ENCODE peak calls at places on chromosomes 11 and 22, in seven cellular contexts. L is left ventricle myocardium inferior; J is caudate nucleus; O is IMR-90; H is CD8-positive, alpha-beta memory T cell; S is uterus; E is OCI-LY7. Q is an unnamed sample.

GRCh38 chr11:130451261-130452019 is 3.0 kb downstream of the ADAMTS15 start:
- DNase-seq in L (peak; percentile 57), J (no peak), O (peak; percentile 74), H (no peak), S (no peak), E (no peak), Q (peak; percentile 30)

GRCh38 chr22:49398646-49399045 is 429.0 kb downstream of the BRD1 start:
- DNase-seq in L (no peak), J (no peak), O (no peak), H (no peak), S (no peak), E (no peak), Q (no peak)

GRCh38 chr11:134261626-134262488 is 8.5 kb downstream of the ACAD8 start:
- DNase-seq in L (no peak), J (no peak), O (no peak), H (no peak), S (no peak), E (peak; percentile 44), Q (no peak)

GRCh38 chr11:2257023-2257700 is 13.2 kb downstream of the ASCL2 start:
- DNase-seq in L (no peak), J (no peak), O (no peak), H (no peak), S (no peak), E (no peak), Q (no peak)

GRCh38 chr11:102467080-102467708 is 14.6 kb upstream of the TMEM123 start:
- DNase-seq in L (no peak), J (no peak), O (no peak), H (no peak), S (no peak), E (no peak), Q (no peak)

GRCh38 chr11:66268953-66269906 is 791 bp downstream of the RAB1B start:
- DNase-seq in L (no peak), J (no peak), O (peak; percentile 48), H (no peak), S (no peak), E (peak; percentile 44), Q (no peak)

GRCh38 chr11:73760066-73760679 is 701 bp downstream of the RAB6A start:
- DNase-seq in L (peak; percentile 50), J (peak; percentile 26), O (peak; percentile 11), H (peak; percentile 9), S (peak; percentile 58), E (peak; percentile 23), Q (peak; percentile 29)

GRCh38 chr11:86360775-86361395 is 13.8 kb upstream of the CCDC81 start:
- DNase-seq in L (no peak), J (no peak), O (peak; percentile 73), H (no peak), S (no peak), E (no peak), Q (no peak)

GRCh38 chr11:13090228-13090708 is 81.2 kb downstream of the RASSF10 start:
- DNase-seq in L (no peak), J (no peak), O (no peak), H (no peak), S (no peak), E (no peak), Q (no peak)

GRCh38 chr11:109329716-109330115 is 92.3 kb upstream of the C11orf87 start:
- DNase-seq in L (no peak), J (no peak), O (no peak), H (no peak), S (no peak), E (no peak), Q (no peak)

GRCh38 chr22:40396882-40397281 is 26.5 kb downstream of the SGSM3 start:
- DNase-seq in L (no peak), J (no peak), O (peak; percentile 88), H (no peak), S (no peak), E (no peak), Q (no peak)

GRCh38 chr22:39994566-39995345 is at the start of gene FAM83F:
- DNase-seq in L (no peak), J (no peak), O (no peak), H (peak; percentile 25), S (no peak), E (no peak), Q (no peak)

GRCh38 chr11:35478411-35479139 is 46.8 kb downstream of the PAMR1 start:
- DNase-seq in L (no peak), J (peak; percentile 54), O (no peak), H (no peak), S (peak; percentile 25), E (no peak), Q (no peak)

GRCh38 chr22:27476729-27477128 is 324.8 kb downstream of the MN1 start:
- DNase-seq in L (no peak), J (no peak), O (peak; percentile 83), H (no peak), S (no peak), E (no peak), Q (no peak)

GRCh38 chr11:122159173-122159701 is 43.2 kb upstream of the BLID start:
- DNase-seq in L (peak; percentile 20), J (peak; percentile 54), O (peak; percentile 65), H (no peak), S (peak; percentile 42), E (no peak), Q (no peak)

GRCh38 chr11:10488581-10489443 is 33.7 kb downstream of the AMPD3 start:
- DNase-seq in L (no peak), J (no peak), O (no peak), H (no peak), S (no peak), E (peak; percentile 4), Q (no peak)

GRCh38 chr11:122186439-122187080 is 70.5 kb upstream of the BLID start:
- DNase-seq in L (no peak), J (no peak), O (peak; percentile 97), H (no peak), S (no peak), E (no peak), Q (no peak)

GRCh38 chr22:39723463-39723862 is 152.9 kb downstream of the CACNA1I start:
- DNase-seq in L (no peak), J (no peak), O (no peak), H (no peak), S (no peak), E (no peak), Q (no peak)

GRCh38 chr11:108958446-108959123 is 293.7 kb downstream of the DDX10 start:
- DNase-seq in L (no peak), J (no peak), O (peak; percentile 82), H (no peak), S (no peak), E (no peak), Q (no peak)

GRCh38 chr11:24145411-24145810 is 351.4 kb upstream of the LUZP2 start:
- DNase-seq in L (no peak), J (no peak), O (peak; percentile 2), H (no peak), S (no peak), E (no peak), Q (no peak)
- H3K27ac ChIP-seq in L (no peak overlapping the region), J (no peak overlapping the region), O (no peak overlapping the region), H (no peak overlapping the region), S (no peak overlapping the region), E (no peak overlapping the region), Q (no peak overlapping the region)

GRCh38 chr11:96111308-96111707 is 187.4 kb upstream of the MTMR2 start:
- DNase-seq in L (no peak), J (no peak), O (no peak), H (no peak), S (no peak), E (no peak), Q (no peak)

GRCh38 chr11:96112192-96113099 is 188.5 kb upstream of the MTMR2 start:
- DNase-seq in L (no peak), J (no peak), O (peak; percentile 54), H (no peak), S (no peak), E (no peak), Q (no peak)

GRCh38 chr11:96114178-96115070 is 190.5 kb upstream of the MTMR2 start:
- DNase-seq in L (no peak), J (no peak), O (no peak), H (no peak), S (no peak), E (no peak), Q (no peak)

GRCh38 chr11:96110302-96110701 is 186.4 kb upstream of the MTMR2 start:
- DNase-seq in L (no peak), J (no peak), O (no peak), H (no peak), S (no peak), E (no peak), Q (no peak)

DNA sequence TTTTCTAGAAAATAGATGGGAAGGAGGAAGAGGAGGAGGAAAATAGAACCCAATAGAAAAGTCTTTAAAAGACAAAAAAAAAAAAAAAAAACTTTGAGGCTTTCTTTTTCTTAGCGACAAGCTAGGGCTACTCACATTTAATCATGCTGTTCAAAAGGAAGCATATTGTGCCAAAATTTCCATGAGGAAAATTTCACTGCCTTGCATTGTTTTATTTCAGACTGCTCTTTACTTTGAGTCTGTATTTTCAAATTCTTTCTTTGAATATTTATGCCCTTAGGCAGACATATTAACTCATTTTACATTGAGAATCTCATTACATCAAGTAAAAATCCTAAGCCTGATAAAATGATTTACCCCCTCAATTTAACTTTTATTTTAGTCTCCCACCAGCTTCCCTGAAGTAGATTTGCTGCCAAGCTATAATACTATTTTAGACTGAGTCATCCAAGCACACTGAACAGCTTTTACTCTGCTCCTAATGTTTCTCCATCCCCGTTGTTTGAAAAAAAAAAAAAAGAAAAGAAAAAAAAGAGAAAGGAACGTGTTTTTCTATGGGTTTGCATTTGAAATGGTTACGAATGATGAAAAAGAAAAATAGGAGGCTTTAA is 189.3 kb upstream of the MTMR2 start:
- DNase-seq in L (no peak), J (no peak), O (peak; percentile 77), H (no peak), S (no peak), E (no peak), Q (no peak)
- H3K27ac ChIP-seq in L (peak overlapping the region; percentile 72), J (peak overlapping the region; percentile 37), O (peak overlapping the region; percentile 84), H (no peak overlapping the region), S (peak overlapping the region; percentile 88), E (no peak overlapping the region), Q (peak overlapping the region; percentile 34)

DNA sequence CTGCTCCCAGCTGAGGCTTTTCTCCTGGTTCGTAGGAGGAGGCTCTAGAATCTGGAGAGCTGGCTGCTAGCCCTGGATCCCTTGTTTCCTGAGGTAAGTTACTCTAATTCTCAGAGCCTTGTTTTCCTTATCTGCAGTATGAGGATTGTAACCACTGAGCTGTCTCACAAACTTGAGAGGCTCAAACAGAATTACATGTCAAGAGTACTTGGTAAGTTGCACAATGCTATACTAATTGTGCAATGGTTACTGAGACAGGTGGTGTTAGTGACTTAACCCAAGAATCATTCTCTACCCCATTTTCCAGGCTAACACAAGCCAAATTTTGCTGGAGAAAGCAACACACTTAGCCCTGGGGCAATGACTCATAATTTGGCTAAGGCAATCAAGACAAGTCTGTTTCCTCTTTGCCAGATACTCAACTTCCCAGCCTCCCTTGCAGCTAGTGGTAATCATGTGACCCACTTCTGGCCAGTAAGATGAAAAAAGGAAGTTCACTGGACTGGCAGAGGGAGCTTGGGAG is 348.0 kb downstream of the TENM4 start:
- DNase-seq in L (no peak), J (no peak), O (peak; percentile 100), H (no peak), S (no peak), E (peak; percentile 5), Q (peak; percentile 56)
- H3K27ac ChIP-seq in L (peak overlapping the region; percentile 24), J (no peak overlapping the region), O (peak overlapping the region; percentile 88), H (no peak overlapping the region), S (no peak overlapping the region), E (no peak overlapping the region), Q (peak overlapping the region; percentile 68)

DNA sequence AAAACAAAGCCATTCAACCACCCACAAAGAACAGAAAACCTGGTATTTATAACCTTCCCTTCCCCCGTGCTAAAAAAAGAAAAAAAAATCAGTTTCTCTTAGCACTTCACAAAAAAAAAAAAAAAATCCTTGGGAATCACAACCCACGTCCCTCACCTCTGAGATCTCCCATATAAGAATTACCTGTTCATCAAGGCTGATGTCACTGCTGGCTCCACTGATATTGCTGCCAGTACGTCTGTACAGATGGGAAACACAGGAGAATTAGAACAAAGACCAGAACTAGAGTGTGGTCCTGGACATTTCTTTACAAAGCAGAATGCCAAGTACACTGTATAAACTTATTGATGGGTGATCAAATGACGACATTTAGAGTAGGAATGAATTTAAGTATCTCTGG is 14.9 kb downstream of the OSBP start:
- DNase-seq in L (no peak), J (no peak), O (no peak), H (no peak), S (no peak), E (no peak), Q (no peak)
- H3K27ac ChIP-seq in L (no peak overlapping the region), J (no peak overlapping the region), O (no peak overlapping the region), H (no peak overlapping the region), S (no peak overlapping the region), E (no peak overlapping the region), Q (no peak overlapping the region)